ENCODE peak calls at places on chromosomes 11 and 22, in four cellular contexts. A, Q, O and D are unnamed samples. For H3K9me2 and H3K4me1, the result is how much of the 10 kb centered on the place peaks cover.

GRCh38 chr11:3095712-3096361 is 38.6 kb upstream of the CARS1 start:
- DNase-seq in A (no peak), O (no peak), Q (peak), D (no peak)

GRCh38 chr11:91946397-91947090 is 278.1 kb upstream of the FAT3 start:
- DNase-seq in O (no peak), Q (no peak), A (no peak), D (no peak)

GRCh38 chr22:41907436-41908401 is 7.2 kb downstream of the SHISA8 start:
- DNase-seq in A (no peak), O (peak), Q (peak), D (no peak)

GRCh38 chr11:619625-620050 is 3.9 kb upstream of the IRF7 start:
- DNase-seq in O (no peak), A (no peak), Q (no peak), D (no peak)

GRCh38 chr11:36818410-36818809 is 220.4 kb upstream of the RAG2 start:
- DNase-seq in O (peak), Q (peak), A (peak), D (no peak)

GRCh38 chr11:95345651-95346050 is 114.6 kb upstream of the SESN3 start:
- DNase-seq in Q (no peak), A (no peak), O (no peak), D (no peak)

GRCh38 chr22:44721206-44721605 is 19.2 kb downstream of the PRR5 start:
- DNase-seq in Q (no peak), A (no peak), O (peak), D (peak)

GRCh38 chr22:40000171-40000570 is 5.4 kb downstream of the FAM83F start:
- DNase-seq in O (no peak), A (no peak), Q (no peak), D (no peak)

GRCh38 chr11:75966546-75967287 is 151.7 kb downstream of the UVRAG start:
- DNase-seq in Q (peak), A (peak), O (peak), D (no peak)

GRCh38 chr11:122633219-122633829 is 22.2 kb upstream of the UBASH3B start:
- DNase-seq in Q (peak), A (no peak), O (peak), D (peak)

GRCh38 chr11:73087730-73088129 is 54.4 kb downstream of the FCHSD2 start:
- DNase-seq in O (no peak), Q (no peak), A (no peak), D (no peak)

GRCh38 chr22:20583471-20583922 is 76.1 kb downstream of the MED15 start:
- DNase-seq in Q (peak), A (no peak), O (peak), D (no peak)

GRCh38 chr11:112658521-112658920 is 302.7 kb upstream of the NCAM1 start:
- DNase-seq in O (no peak), A (no peak), Q (no peak), D (no peak)
- H3K9me2 ChIP-seq in O (under half), A (under half), Q (under half), D (under half)

DNA sequence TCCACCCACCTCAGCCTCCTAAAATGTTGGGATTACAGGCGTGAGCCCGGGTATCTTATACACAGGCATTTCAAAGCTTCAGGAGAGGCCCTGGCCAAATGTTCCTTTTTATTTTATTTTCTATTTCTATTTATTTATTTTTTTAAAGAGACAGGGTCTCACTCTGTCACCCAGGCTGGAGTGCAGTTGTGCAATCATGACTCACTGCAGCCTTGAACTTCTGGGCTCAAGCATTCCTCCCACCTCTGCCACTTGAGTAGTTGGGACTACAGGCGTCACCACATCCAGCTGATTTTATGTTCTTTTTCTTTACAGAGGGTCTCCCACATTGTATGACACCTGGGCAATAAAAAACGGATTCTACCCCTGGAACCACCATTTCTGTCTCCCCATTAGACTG is 71.2 kb downstream of the FBXO7 start:
- DNase-seq in Q (peak), O (no peak), A (no peak), D (no peak)
- TF ChIP-seq EZH2phosphoT487 in Q (no peak), O (no peak), A (no peak), D (no peak)

GRCh38 chr11:1839204-1839923 is 583 bp downstream of the TNNI2 start:
- DNase-seq in O (no peak), Q (no peak), A (no peak), D (peak)
- H3K4me1 ChIP-seq in O (under half), Q (under half), A (under half), D (under half)

DNA sequence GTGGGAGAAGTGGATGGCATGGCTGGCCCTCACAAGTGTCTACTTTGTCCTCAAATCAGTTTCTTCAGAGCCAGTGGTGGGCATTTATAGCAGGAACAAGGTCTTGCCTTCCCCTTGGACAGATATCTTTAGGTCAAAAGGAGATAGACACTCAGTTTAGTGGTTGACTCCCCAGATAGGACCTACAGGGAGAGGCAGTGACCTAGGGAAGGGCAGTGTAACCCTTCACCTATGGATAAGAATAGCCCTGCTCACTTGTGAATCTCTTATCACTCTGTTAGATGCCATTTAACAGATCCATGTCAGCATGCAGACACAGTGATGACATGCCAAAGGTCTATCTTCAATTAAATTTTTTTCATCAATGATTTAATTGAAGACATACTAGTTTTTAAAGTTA is 11.0 kb downstream of the BCO2 start:
- DNase-seq in O (no peak), A (no peak), Q (no peak), D (no peak)
- H3K9me2 ChIP-seq in O (under half), A (under half), Q (under half), D (under half)

GRCh38 chr11:120332822-120333716 is 3.1 kb upstream of the ARHGEF12 start:
- DNase-seq in O (no peak), Q (peak), A (no peak), D (no peak)
- TF ChIP-seq EZH2phosphoT487 in O (no peak), Q (no peak), A (no peak), D (no peak)